ENCODE peak calls at places on chromosomes 16 and 17, in nine cellular contexts. S is mucosa of descending colon; I is 8988T; B is cardiac fibroblast; E is nephron progenitor cell; Z is IMR-90; R is psoas muscle; P is activated CD4-positive, alpha-beta memory T cell treated with anti-CD3 and anti-CD28 coated beads for 36 hours; L is amniotic stem cell. J is an unnamed sample.

GRCh38 chr16:85396879-85397871 is 215.9 kb upstream of the GSE1 start:
- DNase-seq in E (peak), L (no peak), R (peak), B (no peak), I (peak), P (peak), S (peak), Z (no peak), J (peak)

GRCh38 chr17:57009737-57010445 is 32.0 kb downstream of the SCPEP1 start:
- DNase-seq in P (peak), E (peak), I (no peak), R (peak), S (peak), Z (peak), L (peak), B (peak), J (peak)

GRCh38 chr17:75625813-75626486 is 7.3 kb upstream of the SMIM5 start:
- DNase-seq in B (peak), P (peak), L (no peak), R (no peak), Z (peak), I (peak), S (no peak), E (peak), J (no peak)

GRCh38 chr17:4947411-4948165 is 742 bp downstream of the PFN1 start:
- DNase-seq in E (peak), B (peak), I (peak), S (peak), R (peak), L (peak), P (peak), Z (peak), J (peak)

GRCh38 chr16:11914759-11915643 is 755 bp downstream of the GSPT1 start:
- DNase-seq in P (peak), R (peak), E (peak), I (no peak), L (no peak), S (peak), Z (peak), B (peak), J (peak)

GRCh38 chr16:56278196-56278855 is 87.0 kb downstream of the GNAO1 start:
- DNase-seq in Z (no peak), I (no peak), B (no peak), L (no peak), R (no peak), S (no peak), P (no peak), E (no peak), J (no peak)

GRCh38 chr17:80067393-80067986 is 31.0 kb downstream of the CCDC40 start:
- DNase-seq in Z (no peak), R (no peak), L (no peak), B (no peak), S (no peak), P (no peak), I (no peak), E (no peak), J (no peak)

GRCh38 chr16:26795184-26795583 is 271.5 kb upstream of the C16orf82 start:
- DNase-seq in B (no peak), I (no peak), E (no peak), S (no peak), P (peak), R (no peak), Z (no peak), L (no peak), J (no peak)

GRCh38 chr17:75873587-75874322 is 4.6 kb downstream of the TRIM47 start:
- DNase-seq in B (no peak), S (no peak), P (no peak), E (no peak), R (no peak), L (no peak), Z (no peak), I (no peak), J (peak)

GRCh38 chr16:79592150-79592549 is 8.4 kb downstream of the MAF start:
- DNase-seq in I (no peak), P (no peak), R (no peak), L (no peak), S (no peak), Z (no peak), B (no peak), E (no peak), J (no peak)

GRCh38 chr16:77190478-77191258 is at the start of gene MON1B:
- DNase-seq in I (peak), Z (peak), P (peak), R (peak), S (peak), B (peak), E (peak), L (peak), J (peak)

GRCh38 chr16:56679078-56679730 is 3.1 kb upstream of the MT1X start:
- DNase-seq in B (no peak), R (no peak), P (no peak), I (no peak), E (no peak), L (no peak), S (no peak), Z (no peak), J (no peak)

GRCh38 chr17:73969956-73970355 is 233.5 kb upstream of the RPL38 start:
- DNase-seq in Z (no peak), P (no peak), S (no peak), E (no peak), I (no peak), R (no peak), B (no peak), L (no peak), J (peak)

J was measured in left cardiac atrium.